ENCODE peak calls at places on chromosomes 11 and 22, in seven cellular contexts. One of them, this sample, is unnamed.

GRCh38 chr11:68538025-68538424 is 77.5 kb downstream of the PPP6R3 start:
- DNase-seq in lower lobe of right lung: no peak
- DNase-seq in transverse colon: no peak
- DNase-seq in right lobe of liver: no peak
- DNase-seq in spleen: no peak
- DNase-seq in body of pancreas: no peak
- DNase-seq in fibroblast of lung: no peak
- DNase-seq in this sample: no peak

GRCh38 chr22:48331691-48332220 is 1495.9 kb downstream of the BRD1 start:
- DNase-seq in lower lobe of right lung: no peak
- DNase-seq in transverse colon: no peak
- DNase-seq in right lobe of liver: no peak
- DNase-seq in spleen: no peak
- DNase-seq in body of pancreas: no peak
- DNase-seq in fibroblast of lung: no peak
- DNase-seq in this sample: peak; percentile 15

GRCh38 chr11:47950396-47950795 is 30.0 kb upstream of the PTPRJ start:
- DNase-seq in lower lobe of right lung: peak; percentile 54
- DNase-seq in transverse colon: peak; percentile 34
- DNase-seq in right lobe of liver: no peak
- DNase-seq in spleen: peak; percentile 81
- DNase-seq in body of pancreas: no peak
- DNase-seq in fibroblast of lung: peak; percentile 38
- DNase-seq in this sample: peak; percentile 73

GRCh38 chr22:26124991-26125725 is 44.1 kb upstream of the SEZ6L start:
- DNase-seq in lower lobe of right lung: no peak
- DNase-seq in transverse colon: no peak
- DNase-seq in right lobe of liver: no peak
- DNase-seq in spleen: no peak
- DNase-seq in body of pancreas: no peak
- DNase-seq in fibroblast of lung: no peak
- DNase-seq in this sample: no peak

GRCh38 chr11:71131861-71132260 is 120.5 kb downstream of the SHANK2 start:
- DNase-seq in lower lobe of right lung: no peak
- DNase-seq in transverse colon: no peak
- DNase-seq in right lobe of liver: no peak
- DNase-seq in spleen: peak; percentile 56
- DNase-seq in body of pancreas: no peak
- DNase-seq in fibroblast of lung: no peak
- DNase-seq in this sample: no peak

GRCh38 chr11:118216621-118217526 is 7.9 kb downstream of the JAML start:
- DNase-seq in lower lobe of right lung: no peak
- DNase-seq in transverse colon: no peak
- DNase-seq in right lobe of liver: no peak
- DNase-seq in spleen: no peak
- DNase-seq in body of pancreas: no peak
- DNase-seq in fibroblast of lung: no peak
- DNase-seq in this sample: no peak

GRCh38 chr11:111417766-111418435 is 38.8 kb upstream of the POU2AF1 start:
- DNase-seq in lower lobe of right lung: no peak
- DNase-seq in transverse colon: peak; percentile 68
- DNase-seq in right lobe of liver: no peak
- DNase-seq in spleen: peak; percentile 74
- DNase-seq in body of pancreas: peak; percentile 54
- DNase-seq in fibroblast of lung: peak; percentile 71
- DNase-seq in this sample: no peak

GRCh38 chr11:71930556-71931244 is 1.9 kb downstream of the RNF121 start:
- DNase-seq in lower lobe of right lung: no peak
- DNase-seq in transverse colon: no peak
- DNase-seq in right lobe of liver: no peak
- DNase-seq in spleen: no peak
- DNase-seq in body of pancreas: no peak
- DNase-seq in fibroblast of lung: no peak
- DNase-seq in this sample: no peak

GRCh38 chr11:79375818-79376550 is 64.8 kb downstream of the TENM4 start:
- DNase-seq in lower lobe of right lung: no peak
- DNase-seq in transverse colon: no peak
- DNase-seq in right lobe of liver: no peak
- DNase-seq in spleen: no peak
- DNase-seq in body of pancreas: no peak
- DNase-seq in fibroblast of lung: no peak
- DNase-seq in this sample: no peak

GRCh38 chr11:432501-433100 is 9.2 kb downstream of the ANO9 start:
- DNase-seq in lower lobe of right lung: peak; percentile 34
- DNase-seq in transverse colon: no peak
- DNase-seq in right lobe of liver: no peak
- DNase-seq in spleen: no peak
- DNase-seq in body of pancreas: no peak
- DNase-seq in fibroblast of lung: no peak
- DNase-seq in this sample: no peak

GRCh38 chr11:69333149-69333710 is 39.3 kb downstream of the MYEOV start:
- DNase-seq in lower lobe of right lung: no peak
- DNase-seq in transverse colon: no peak
- DNase-seq in right lobe of liver: no peak
- DNase-seq in spleen: no peak
- DNase-seq in body of pancreas: no peak
- DNase-seq in fibroblast of lung: no peak
- DNase-seq in this sample: no peak

GRCh38 chr11:82229346-82229745 is 504.3 kb downstream of the FAM181B start:
- DNase-seq in lower lobe of right lung: no peak
- DNase-seq in transverse colon: no peak
- DNase-seq in right lobe of liver: no peak
- DNase-seq in spleen: no peak
- DNase-seq in body of pancreas: no peak
- DNase-seq in fibroblast of lung: no peak
- DNase-seq in this sample: no peak

GRCh38 chr11:70063555-70063954 is 14.6 kb upstream of the ANO1 start:
- DNase-seq in lower lobe of right lung: no peak
- DNase-seq in transverse colon: no peak
- DNase-seq in right lobe of liver: no peak
- DNase-seq in spleen: no peak
- DNase-seq in body of pancreas: no peak
- DNase-seq in fibroblast of lung: no peak
- DNase-seq in this sample: no peak

GRCh38 chr11:69337211-69337721 is 43.3 kb downstream of the MYEOV start:
- DNase-seq in lower lobe of right lung: no peak
- DNase-seq in transverse colon: peak; percentile 70
- DNase-seq in right lobe of liver: no peak
- DNase-seq in spleen: no peak
- DNase-seq in body of pancreas: peak; percentile 84
- DNase-seq in fibroblast of lung: peak; percentile 67
- DNase-seq in this sample: no peak

GRCh38 chr11:119103793-119104192 is 2.1 kb upstream of the DPAGT1 start:
- DNase-seq in lower lobe of right lung: no peak
- DNase-seq in transverse colon: no peak
- DNase-seq in right lobe of liver: no peak
- DNase-seq in spleen: peak; percentile 12
- DNase-seq in body of pancreas: no peak
- DNase-seq in fibroblast of lung: no peak
- DNase-seq in this sample: peak; percentile 36

GRCh38 chr11:71425409-71425808 is 22.8 kb downstream of the DHCR7 start:
- DNase-seq in lower lobe of right lung: no peak
- DNase-seq in transverse colon: no peak
- DNase-seq in right lobe of liver: no peak
- DNase-seq in spleen: no peak
- DNase-seq in body of pancreas: no peak
- DNase-seq in fibroblast of lung: no peak
- DNase-seq in this sample: no peak

GRCh38 chr22:17997456-17997855 is 26.9 kb downstream of the MICAL3 start:
- DNase-seq in lower lobe of right lung: no peak
- DNase-seq in transverse colon: no peak
- DNase-seq in right lobe of liver: no peak
- DNase-seq in spleen: no peak
- DNase-seq in body of pancreas: no peak
- DNase-seq in fibroblast of lung: peak; percentile 57
- DNase-seq in this sample: peak; percentile 52

GRCh38 chr11:1874406-1875092 is 17.1 kb downstream of the PRR33 start:
- DNase-seq in lower lobe of right lung: peak; percentile 33
- DNase-seq in transverse colon: peak; percentile 7
- DNase-seq in right lobe of liver: peak; percentile 49
- DNase-seq in spleen: peak; percentile 76
- DNase-seq in body of pancreas: no peak
- DNase-seq in fibroblast of lung: no peak
- DNase-seq in this sample: peak; percentile 73

GRCh38 chr22:49956914-49957825 is 3.4 kb upstream of the PIM3 start:
- DNase-seq in lower lobe of right lung: no peak
- DNase-seq in transverse colon: no peak
- DNase-seq in right lobe of liver: peak; percentile 56
- DNase-seq in spleen: peak; percentile 75
- DNase-seq in body of pancreas: peak; percentile 11
- DNase-seq in fibroblast of lung: no peak
- DNase-seq in this sample: no peak

GRCh38 chr22:39179401-39179827 is 26.9 kb upstream of the CBX7 start:
- DNase-seq in lower lobe of right lung: no peak
- DNase-seq in transverse colon: no peak
- DNase-seq in right lobe of liver: no peak
- DNase-seq in spleen: peak; percentile 71
- DNase-seq in body of pancreas: no peak
- DNase-seq in fibroblast of lung: no peak
- DNase-seq in this sample: peak; percentile 60

GRCh38 chr22:39176673-39177455 is 24.4 kb upstream of the CBX7 start:
- DNase-seq in lower lobe of right lung: no peak
- DNase-seq in transverse colon: no peak
- DNase-seq in right lobe of liver: no peak
- DNase-seq in spleen: no peak
- DNase-seq in body of pancreas: no peak
- DNase-seq in fibroblast of lung: no peak
- DNase-seq in this sample: peak; percentile 63

GRCh38 chr22:39178206-39179111 is 26.0 kb upstream of the CBX7 start:
- DNase-seq in lower lobe of right lung: no peak
- DNase-seq in transverse colon: no peak
- DNase-seq in right lobe of liver: no peak
- DNase-seq in spleen: peak; percentile 41
- DNase-seq in body of pancreas: no peak
- DNase-seq in fibroblast of lung: peak; percentile 43
- DNase-seq in this sample: peak; percentile 90

GRCh38 chr22:39177456-39177775 is 24.9 kb upstream of the CBX7 start:
- DNase-seq in lower lobe of right lung: no peak
- DNase-seq in transverse colon: no peak
- DNase-seq in right lobe of liver: no peak
- DNase-seq in spleen: no peak
- DNase-seq in body of pancreas: no peak
- DNase-seq in fibroblast of lung: no peak
- DNase-seq in this sample: no peak

DNA sequence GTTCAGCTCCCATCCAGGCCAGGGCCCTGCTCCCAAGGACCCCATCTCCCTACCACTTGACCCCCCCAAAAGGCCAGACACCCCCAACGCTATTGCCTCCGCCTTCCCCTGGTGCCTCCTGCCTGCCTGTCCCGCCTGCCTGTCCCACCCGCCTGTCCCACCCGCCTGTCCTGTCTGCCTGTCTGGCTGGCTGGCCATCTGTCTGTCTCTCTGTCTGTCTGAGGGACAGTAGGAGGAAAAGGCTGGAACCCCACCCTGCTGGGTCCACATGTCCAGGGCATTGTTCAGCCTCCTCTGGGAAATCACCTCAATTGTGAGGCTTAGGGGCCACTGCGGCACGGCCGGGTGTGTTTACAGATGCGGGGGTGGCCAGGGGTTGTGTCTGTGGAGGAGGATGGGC is 25.3 kb upstream of the CBX7 start:
- DNase-seq in lower lobe of right lung: no peak
- DNase-seq in transverse colon: no peak
- DNase-seq in right lobe of liver: no peak
- DNase-seq in spleen: peak; percentile 79
- DNase-seq in body of pancreas: no peak
- DNase-seq in fibroblast of lung: no peak
- DNase-seq in this sample: no peak
- H3K4me1 ChIP-seq in lower lobe of right lung: peaks cover 69% of the 10 kb centered on the region
- H3K4me1 ChIP-seq in transverse colon: peaks cover 36% of the 10 kb centered on the region
- H3K4me1 ChIP-seq in right lobe of liver: no peaks in the 10 kb centered on the region
- H3K4me1 ChIP-seq in spleen: peaks cover 74% of the 10 kb centered on the region
- H3K4me1 ChIP-seq in body of pancreas: peaks cover 42% of the 10 kb centered on the region
- H3K4me1 ChIP-seq in fibroblast of lung: peaks cover 37% of the 10 kb centered on the region
- H3K4me1 ChIP-seq in this sample: peaks cover 38% of the 10 kb centered on the region

GRCh38 chr11:73175551-73176144 is 33.5 kb upstream of the FCHSD2 start:
- DNase-seq in lower lobe of right lung: no peak
- DNase-seq in transverse colon: no peak
- DNase-seq in right lobe of liver: no peak
- DNase-seq in spleen: peak; percentile 55
- DNase-seq in body of pancreas: no peak
- DNase-seq in fibroblast of lung: no peak
- DNase-seq in this sample: no peak
- H3K4me1 ChIP-seq in lower lobe of right lung: peaks cover 40% of the 10 kb centered on the region
- H3K4me1 ChIP-seq in transverse colon: peaks cover 25% of the 10 kb centered on the region
- H3K4me1 ChIP-seq in right lobe of liver: no peaks in the 10 kb centered on the region
- H3K4me1 ChIP-seq in spleen: peaks cover 81% of the 10 kb centered on the region
- H3K4me1 ChIP-seq in body of pancreas: peaks cover 46% of the 10 kb centered on the region
- H3K4me1 ChIP-seq in fibroblast of lung: peaks cover 3% of the 10 kb centered on the region
- H3K4me1 ChIP-seq in this sample: peaks cover 11% of the 10 kb centered on the region

GRCh38 chr22:42944409-42944808 is 70.5 kb downstream of the PACSIN2 start:
- DNase-seq in lower lobe of right lung: no peak
- DNase-seq in transverse colon: no peak
- DNase-seq in right lobe of liver: no peak
- DNase-seq in spleen: no peak
- DNase-seq in body of pancreas: no peak
- DNase-seq in fibroblast of lung: no peak
- DNase-seq in this sample: no peak

GRCh38 chr22:42945027-42945426 is 69.9 kb downstream of the PACSIN2 start:
- DNase-seq in lower lobe of right lung: no peak
- DNase-seq in transverse colon: no peak
- DNase-seq in right lobe of liver: no peak
- DNase-seq in spleen: no peak
- DNase-seq in body of pancreas: no peak
- DNase-seq in fibroblast of lung: no peak
- DNase-seq in this sample: no peak

GRCh38 chr22:42943981-42944380 is 71.0 kb downstream of the PACSIN2 start:
- DNase-seq in lower lobe of right lung: no peak
- DNase-seq in transverse colon: no peak
- DNase-seq in right lobe of liver: no peak
- DNase-seq in spleen: no peak
- DNase-seq in body of pancreas: no peak
- DNase-seq in fibroblast of lung: no peak
- DNase-seq in this sample: no peak

GRCh38 chr22:42939941-42940653 is 74.9 kb downstream of the PACSIN2 start:
- DNase-seq in lower lobe of right lung: peak; percentile 66
- DNase-seq in transverse colon: peak; percentile 71
- DNase-seq in right lobe of liver: no peak
- DNase-seq in spleen: no peak
- DNase-seq in body of pancreas: peak; percentile 86
- DNase-seq in fibroblast of lung: peak; percentile 90
- DNase-seq in this sample: peak; percentile 89

GRCh38 chr22:42942351-42942750 is 72.6 kb downstream of the PACSIN2 start:
- DNase-seq in lower lobe of right lung: no peak
- DNase-seq in transverse colon: no peak
- DNase-seq in right lobe of liver: no peak
- DNase-seq in spleen: no peak
- DNase-seq in body of pancreas: no peak
- DNase-seq in fibroblast of lung: no peak
- DNase-seq in this sample: no peak
- H3K4me1 ChIP-seq in lower lobe of right lung: peaks cover 56% of the 10 kb centered on the region
- H3K4me1 ChIP-seq in transverse colon: peaks cover 59% of the 10 kb centered on the region
- H3K4me1 ChIP-seq in right lobe of liver: no peaks in the 10 kb centered on the region
- H3K4me1 ChIP-seq in spleen: peaks cover 61% of the 10 kb centered on the region
- H3K4me1 ChIP-seq in body of pancreas: peaks cover 86% of the 10 kb centered on the region
- H3K4me1 ChIP-seq in fibroblast of lung: peaks cover 24% of the 10 kb centered on the region
- H3K4me1 ChIP-seq in this sample: peaks cover 32% of the 10 kb centered on the region

DNA sequence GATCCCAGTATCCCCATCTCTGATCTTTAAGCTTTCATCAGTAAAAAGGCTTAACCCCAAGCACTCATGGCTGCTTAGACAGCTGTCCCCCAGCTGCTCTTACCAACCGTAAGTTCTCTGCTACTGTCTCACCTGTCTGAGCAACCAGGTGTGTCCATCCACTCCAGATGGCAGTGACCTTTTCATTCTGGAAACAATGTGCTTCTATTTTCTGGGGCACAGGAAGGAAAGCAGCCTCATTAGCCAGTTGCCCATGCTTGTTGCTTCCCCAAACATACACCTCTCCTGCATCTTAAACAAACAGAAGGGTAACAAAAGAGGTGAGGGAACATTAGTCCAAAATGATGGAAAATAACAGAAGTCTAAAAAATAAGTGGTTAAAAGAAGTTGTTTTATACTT is 24.4 kb downstream of the SERGEF start:
- DNase-seq in lower lobe of right lung: no peak
- DNase-seq in transverse colon: no peak
- DNase-seq in right lobe of liver: no peak
- DNase-seq in spleen: no peak
- DNase-seq in body of pancreas: no peak
- DNase-seq in fibroblast of lung: no peak
- DNase-seq in this sample: no peak
- H3K4me1 ChIP-seq in lower lobe of right lung: peaks cover 7% of the 10 kb centered on the region
- H3K4me1 ChIP-seq in transverse colon: no peaks in the 10 kb centered on the region
- H3K4me1 ChIP-seq in right lobe of liver: no peaks in the 10 kb centered on the region
- H3K4me1 ChIP-seq in spleen: no peaks in the 10 kb centered on the region
- H3K4me1 ChIP-seq in body of pancreas: peaks cover 18% of the 10 kb centered on the region
- H3K4me1 ChIP-seq in fibroblast of lung: peaks cover 5% of the 10 kb centered on the region
- H3K4me1 ChIP-seq in this sample: peaks cover 13% of the 10 kb centered on the region